ENCODE peak calls at places on chromosomes 6 and 20, in seven cellular contexts. I is transverse colon, U is stomach, H is PC-9, Q is tibial artery, S is sigmoid colon, M is fibroblast of lung. F is an unnamed sample.

GRCh38 chr20:63482021-63482587 is 9.6 kb upstream of the KCNQ2 start:
- DNase-seq in I (no peak), U (no peak), H (no peak), Q (no peak), S (no peak), M (no peak), F (no peak)

GRCh38 chr20:50992733-50993457 is 30.0 kb downstream of the KCNG1 start:
- DNase-seq in I (peak; percentile 51), U (no peak), H (peak; percentile 45), Q (no peak), S (no peak), M (peak; percentile 75), F (no peak)

GRCh38 chr20:46487628-46488027 is 25.7 kb downstream of the ZNF334 start:
- DNase-seq in I (no peak), U (no peak), H (no peak), Q (no peak), S (no peak), M (no peak), F (no peak)

GRCh38 chr20:46715292-46715756 is 5.9 kb downstream of the SLC2A10 start:
- DNase-seq in I (peak; percentile 49), U (peak; percentile 41), H (peak; percentile 33), Q (peak; percentile 38), S (peak; percentile 82), M (peak; percentile 65), F (no peak)

GRCh38 chr20:1801551-1801950 is 93.7 kb upstream of the SIRPA start:
- DNase-seq in I (no peak), U (no peak), H (no peak), Q (no peak), S (no peak), M (no peak), F (no peak)

GRCh38 chr6:11770546-11771466 is 7.8 kb downstream of the ADTRP start:
- DNase-seq in I (peak; percentile 91), U (peak; percentile 74), H (peak; percentile 81), Q (peak; percentile 96), S (peak; percentile 96), M (peak; percentile 100), F (peak; percentile 80)

GRCh38 chr6:128394171-128394570 is 126.2 kb downstream of the PTPRK start:
- DNase-seq in I (no peak), U (no peak), H (no peak), Q (no peak), S (no peak), M (peak; percentile 30), F (no peak)

GRCh38 chr6:121210943-121211342 is 123.3 kb downstream of the TBC1D32 start:
- DNase-seq in I (no peak), U (no peak), H (no peak), Q (no peak), S (no peak), M (no peak), F (no peak)

GRCh38 chr20:61437280-61438206 is 185.5 kb downstream of the CDH4 start:
- DNase-seq in I (no peak), U (no peak), H (no peak), Q (no peak), S (no peak), M (peak; percentile 95), F (no peak)

GRCh38 chr6:31851485-31851832 is 11.2 kb downstream of the NEU1 start:
- DNase-seq in I (no peak), U (no peak), H (no peak), Q (no peak), S (no peak), M (peak; percentile 54), F (no peak)

GRCh38 chr6:31847276-31847978 is 15.2 kb downstream of the NEU1 start:
- DNase-seq in I (no peak), U (no peak), H (no peak), Q (no peak), S (no peak), M (no peak), F (no peak)

DNA sequence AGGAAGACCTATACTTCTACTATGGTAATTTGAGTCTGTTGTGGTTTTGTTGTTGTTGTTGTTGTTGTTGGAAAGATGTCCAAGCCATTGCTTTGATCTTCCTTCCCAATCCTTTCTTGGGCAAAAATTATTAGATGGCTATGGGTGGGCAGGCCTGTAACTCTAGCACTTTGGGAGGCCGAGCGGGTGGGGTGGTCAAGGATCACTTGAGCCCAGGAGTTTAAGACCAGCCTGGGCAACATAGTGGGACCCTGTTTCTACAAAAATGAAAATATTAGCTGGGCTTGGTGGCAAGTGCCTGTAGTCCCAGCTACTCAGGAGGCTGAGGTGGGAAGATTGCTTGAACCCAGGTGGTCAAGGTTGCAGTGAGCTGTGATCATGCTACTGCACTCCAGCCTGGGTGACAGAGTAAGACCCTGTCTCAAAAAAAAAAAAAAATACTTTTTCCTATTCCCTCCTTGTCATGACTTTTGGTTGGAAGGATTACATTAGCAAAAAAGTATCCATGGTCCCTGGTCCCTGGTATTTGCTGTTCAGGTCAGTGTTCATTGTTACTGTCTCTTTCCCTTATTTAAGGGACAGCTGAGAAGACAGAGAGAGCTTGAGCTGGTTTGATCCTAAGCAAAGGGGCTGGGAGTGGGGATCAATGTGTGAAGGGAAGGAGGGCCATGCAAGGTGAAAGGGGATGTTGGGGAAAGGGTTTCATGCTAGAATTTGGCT is 11.7 kb downstream of the NEU1 start:
- DNase-seq in I (no peak), U (no peak), H (no peak), Q (no peak), S (no peak), M (no peak), F (no peak)
- H3K27me3 ChIP-seq in I (no peaks in the 10 kb centered on the region), U (no peaks in the 10 kb centered on the region), H (no peaks in the 10 kb centered on the region), Q (no peaks in the 10 kb centered on the region), S (no peaks in the 10 kb centered on the region), M (no peaks in the 10 kb centered on the region), F (no peaks in the 10 kb centered on the region)

GRCh38 chr20:23048283-23049200 is 930 bp downstream of the THBD start:
- DNase-seq in I (peak; percentile 37), U (peak; percentile 79), H (peak; percentile 52), Q (peak; percentile 48), S (peak; percentile 75), M (peak; percentile 22), F (peak; percentile 96)

GRCh38 chr20:23049201-23049932 is at the start of gene THBD:
- DNase-seq in I (peak; percentile 56), U (peak; percentile 76), H (peak; percentile 67), Q (peak; percentile 88), S (peak; percentile 86), M (peak; percentile 52), F (peak; percentile 92)

GRCh38 chr20:23046431-23046830 is 3.0 kb downstream of the THBD start:
- DNase-seq in I (no peak), U (no peak), H (no peak), Q (no peak), S (no peak), M (no peak), F (no peak)

GRCh38 chr20:23047738-23048214 is 1.7 kb downstream of the THBD start:
- DNase-seq in I (no peak), U (peak; percentile 46), H (peak; percentile 32), Q (no peak), S (no peak), M (no peak), F (peak; percentile 89)

DNA sequence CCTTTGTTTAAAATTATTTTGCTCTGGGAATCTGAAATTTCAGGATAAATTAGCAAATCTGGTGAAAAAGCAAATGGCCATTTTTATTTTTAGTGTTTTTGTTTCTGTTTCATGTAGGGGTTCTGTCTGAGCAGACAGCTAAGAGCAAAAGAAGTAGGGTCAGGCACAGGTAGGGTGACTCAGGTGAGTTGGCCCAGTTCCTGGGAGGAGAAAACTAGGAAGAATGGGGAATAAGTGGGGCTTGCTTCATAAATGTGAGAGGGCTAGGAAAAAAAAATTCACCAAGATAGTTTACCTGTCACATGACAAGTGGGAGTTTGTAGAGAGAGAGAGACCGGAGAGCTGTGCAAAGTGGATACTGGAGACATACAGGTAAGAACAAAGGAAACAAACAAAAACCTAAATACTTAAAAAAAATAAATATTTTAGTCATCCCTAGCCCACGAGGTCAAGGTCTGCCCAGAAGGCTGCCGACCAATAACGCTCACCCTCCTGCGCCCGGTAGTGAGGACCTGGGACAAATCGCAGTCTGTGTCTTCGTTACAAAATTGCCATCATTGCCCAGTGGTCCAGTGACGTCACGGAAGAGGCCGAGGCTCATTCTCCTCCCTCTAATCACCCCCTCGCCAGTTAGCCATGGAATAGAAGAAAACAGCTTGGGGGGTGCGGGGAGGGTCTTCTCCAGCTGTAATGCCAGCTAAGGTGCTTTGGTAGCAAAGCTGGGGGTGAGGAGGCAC is 2.3 kb downstream of the THBD start:
- DNase-seq in I (no peak), U (no peak), H (no peak), Q (no peak), S (no peak), M (no peak), F (no peak)
- H3K27me3 ChIP-seq in I (peaks cover 68% of the 10 kb centered on the region), U (peaks cover 62% of the 10 kb centered on the region), H (no peaks in the 10 kb centered on the region), Q (no peaks in the 10 kb centered on the region), S (peaks cover 44% of the 10 kb centered on the region), M (peaks cover 3% of the 10 kb centered on the region), F (peaks cover 29% of the 10 kb centered on the region)

GRCh38 chr20:57443866-57444265 is 52.7 kb downstream of the RBM38 start:
- DNase-seq in I (no peak), U (no peak), H (no peak), Q (no peak), S (no peak), M (no peak), F (no peak)
- H3K27me3 ChIP-seq in I (no peaks in the 10 kb centered on the region), U (no peaks in the 10 kb centered on the region), H (peaks cover 47% of the 10 kb centered on the region), Q (no peaks in the 10 kb centered on the region), S (no peaks in the 10 kb centered on the region), M (no peaks in the 10 kb centered on the region), F (no peaks in the 10 kb centered on the region)

GRCh38 chr6:29746050-29746449 is 22.8 kb downstream of the HLA-F start:
- DNase-seq in I (no peak), U (no peak), H (no peak), Q (no peak), S (peak; percentile 43), M (no peak), F (no peak)
- H3K27me3 ChIP-seq in I (no peaks in the 10 kb centered on the region), U (no peaks in the 10 kb centered on the region), H (no peaks in the 10 kb centered on the region), Q (no peaks in the 10 kb centered on the region), S (no peaks in the 10 kb centered on the region), M (no peaks in the 10 kb centered on the region), F (no peaks in the 10 kb centered on the region)